ENCODE peak calls at places on chromosomes 1 and 21, in ten cellular contexts. T, N, U, H, C, I, A, M, Y and J are unnamed samples.

GRCh38 chr1:118144777-118145176 is 40.3 kb downstream of the SPAG17 start:
- DNase-seq in T (no peak), N (no peak), U (peak), H (no peak), C (no peak), I (no peak), A (no peak), M (no peak), Y (no peak), J (no peak)

GRCh38 chr21:44828362-44829056 is 10.6 kb upstream of the SUMO3 start:
- DNase-seq in T (no peak), N (no peak), U (no peak), H (no peak), C (no peak), I (no peak), A (no peak), M (no peak), Y (no peak), J (no peak)

GRCh38 chr1:61157420-61157987 is 75.1 kb downstream of the NFIA start:
- DNase-seq in T (no peak), N (no peak), U (peak), H (no peak), C (no peak), I (no peak), A (no peak), M (no peak), Y (no peak), J (no peak)

GRCh38 chr1:37561794-37562132 is 5.0 kb downstream of the DNALI1 start:
- DNase-seq in T (no peak), N (no peak), U (peak), H (peak), C (no peak), I (no peak), A (no peak), M (no peak), Y (peak), J (no peak)

GRCh38 chr1:38433097-38433722 is 386.6 kb upstream of the POU3F1 start:
- DNase-seq in T (peak), N (no peak), U (no peak), H (no peak), C (no peak), I (no peak), A (no peak), M (no peak), Y (no peak), J (no peak)

GRCh38 chr1:231460614-231461013 is 38.5 kb upstream of the EGLN1 start:
- DNase-seq in T (no peak), N (no peak), U (no peak), H (no peak), C (no peak), I (no peak), A (no peak), M (no peak), Y (no peak), J (no peak)

GRCh38 chr1:10651377-10651776 is 145.1 kb downstream of the CASZ1 start:
- DNase-seq in T (peak), N (no peak), U (peak), H (no peak), C (no peak), I (no peak), A (no peak), M (no peak), Y (peak), J (no peak)

GRCh38 chr1:214002060-214002459 is 14.3 kb downstream of the PROX1 start:
- DNase-seq in T (no peak), N (no peak), U (no peak), H (no peak), C (no peak), I (no peak), A (no peak), M (peak), Y (no peak), J (no peak)

GRCh38 chr1:9410737-9411297 is 118.1 kb downstream of the SPSB1 start:
- DNase-seq in T (no peak), N (no peak), U (peak), H (no peak), C (no peak), I (no peak), A (no peak), M (no peak), Y (no peak), J (no peak)

GRCh38 chr1:113242481-113242880 is 147.8 kb upstream of the MAGI3 start:
- DNase-seq in T (no peak), N (no peak), U (no peak), H (no peak), C (no peak), I (peak), A (no peak), M (no peak), Y (no peak), J (no peak)

GRCh38 chr1:205746757-205747412 is 3.1 kb downstream of the NUCKS1 start:
- DNase-seq in T (no peak), N (no peak), U (no peak), H (no peak), C (no peak), I (no peak), A (no peak), M (no peak), Y (no peak), J (no peak)

GRCh38 chr1:228154685-228155571 is 5.2 kb downstream of the GJC2 start:
- DNase-seq in T (no peak), N (no peak), U (no peak), H (no peak), C (no peak), I (no peak), A (no peak), M (no peak), Y (no peak), J (no peak)

GRCh38 chr1:10819198-10819901 is 22.9 kb upstream of the CASZ1 start:
- DNase-seq in T (no peak), N (no peak), U (no peak), H (no peak), C (no peak), I (no peak), A (no peak), M (no peak), Y (no peak), J (no peak)

GRCh38 chr1:186738896-186739295 is 58.7 kb upstream of the PTGS2 start:
- DNase-seq in T (no peak), N (no peak), U (no peak), H (no peak), C (no peak), I (no peak), A (no peak), M (no peak), Y (no peak), J (no peak)

GRCh38 chr1:84409888-84410287 is 11.6 kb downstream of the DNASE2B start:
- DNase-seq in T (no peak), N (no peak), U (no peak), H (no peak), C (no peak), I (no peak), A (no peak), M (no peak), Y (no peak), J (no peak)

GRCh38 chr1:228691926-228692325 is 43.4 kb upstream of the RHOU start:
- DNase-seq in T (peak), N (peak), U (peak), H (no peak), C (no peak), I (peak), A (no peak), M (no peak), Y (no peak), J (peak)

GRCh38 chr1:30749691-30750583 is 7.6 kb downstream of the LAPTM5 start:
- DNase-seq in T (no peak), N (no peak), U (no peak), H (no peak), C (no peak), I (no peak), A (no peak), M (no peak), Y (no peak), J (no peak)

GRCh38 chr1:65063025-65063424 is 85.0 kb upstream of the AK4 start:
- DNase-seq in T (no peak), N (no peak), U (no peak), H (no peak), C (no peak), I (no peak), A (no peak), M (no peak), Y (no peak), J (no peak)

GRCh38 chr1:151860504-151861187 is 7.1 kb upstream of the THEM5 start:
- DNase-seq in T (no peak), N (no peak), U (no peak), H (no peak), C (no peak), I (no peak), A (no peak), M (peak), Y (no peak), J (no peak)

GRCh38 chr1:209434066-209434465 is 149.4 kb upstream of the CAMK1G start:
- DNase-seq in T (no peak), N (no peak), U (no peak), H (no peak), C (no peak), I (no peak), A (no peak), M (no peak), Y (no peak), J (no peak)

GRCh38 chr1:97849350-97850339 is 71.2 kb downstream of the DPYD start:
- DNase-seq in T (no peak), N (no peak), U (peak), H (no peak), C (no peak), I (no peak), A (no peak), M (no peak), Y (no peak), J (peak)

GRCh38 chr1:100430368-100430767 is 78.1 kb downstream of the CDC14A start:
- DNase-seq in T (no peak), N (no peak), U (no peak), H (no peak), C (no peak), I (no peak), A (no peak), M (no peak), Y (no peak), J (no peak)

GRCh38 chr1:35646043-35646442 is 4.7 kb upstream of the PSMB2 start:
- DNase-seq in T (no peak), N (no peak), U (no peak), H (no peak), C (no peak), I (no peak), A (no peak), M (no peak), Y (no peak), J (no peak)

GRCh38 chr1:30359821-30360220 is 363.6 kb downstream of the MATN1 start:
- DNase-seq in T (no peak), N (no peak), U (no peak), H (no peak), C (no peak), I (no peak), A (no peak), M (no peak), Y (peak), J (no peak)

GRCh38 chr21:38420140-38420539 is 78.1 kb downstream of the ERG start:
- DNase-seq in T (no peak), N (no peak), U (no peak), H (no peak), C (no peak), I (no peak), A (no peak), M (no peak), Y (no peak), J (no peak)

GRCh38 chr1:30008998-30009657 is 714.3 kb downstream of the MATN1 start:
- DNase-seq in T (peak), N (no peak), U (no peak), H (no peak), C (no peak), I (no peak), A (no peak), M (peak), Y (no peak), J (no peak)

GRCh38 chr1:44661786-44662682 is 12.2 kb downstream of the TMEM53 start:
- DNase-seq in T (peak), N (no peak), U (no peak), H (no peak), C (no peak), I (peak), A (no peak), M (no peak), Y (no peak), J (no peak)

GRCh38 chr21:16419188-16419874 is 689.5 kb downstream of the USP25 start:
- DNase-seq in T (peak), N (peak), U (peak), H (peak), C (peak), I (peak), A (no peak), M (peak), Y (no peak), J (no peak)

GRCh38 chr1:46533179-46533864 is 18.1 kb downstream of the KNCN start:
- DNase-seq in T (peak), N (no peak), U (peak), H (no peak), C (no peak), I (peak), A (no peak), M (no peak), Y (peak), J (no peak)

GRCh38 chr1:2628933-2629626 is 3.7 kb downstream of the MMEL1 start:
- DNase-seq in T (no peak), N (peak), U (no peak), H (no peak), C (no peak), I (no peak), A (no peak), M (no peak), Y (no peak), J (no peak)

GRCh38 chr1:226064816-226065248 is 2.3 kb downstream of the H3-3A start:
- DNase-seq in T (peak), N (no peak), U (peak), H (peak), C (no peak), I (peak), A (no peak), M (no peak), Y (no peak), J (no peak)

GRCh38 chr1:219875860-219876259 is 52.5 kb downstream of the SLC30A10 start:
- DNase-seq in T (no peak), N (no peak), U (no peak), H (no peak), C (no peak), I (no peak), A (no peak), M (no peak), Y (no peak), J (no peak)

GRCh38 chr1:30409476-30410152 is 313.8 kb downstream of the MATN1 start:
- DNase-seq in T (no peak), N (no peak), U (no peak), H (peak), C (no peak), I (no peak), A (no peak), M (peak), Y (peak), J (no peak)

GRCh38 chr1:220818421-220819173 is 31.9 kb downstream of the MTARC1 start:
- DNase-seq in T (peak), N (no peak), U (peak), H (peak), C (no peak), I (peak), A (no peak), M (no peak), Y (peak), J (peak)

GRCh38 chr1:46131093-46131492 is 1.3 kb downstream of the PIK3R3 start:
- DNase-seq in T (no peak), N (no peak), U (peak), H (no peak), C (no peak), I (no peak), A (no peak), M (no peak), Y (no peak), J (no peak)

GRCh38 chr21:45850181-45850580 is 131.4 kb upstream of the COL6A1 start:
- DNase-seq in T (no peak), N (no peak), U (no peak), H (no peak), C (no peak), I (no peak), A (no peak), M (no peak), Y (no peak), J (no peak)

GRCh38 chr1:84583648-84584047 is 9.4 kb upstream of the CTBS start:
- DNase-seq in T (no peak), N (no peak), U (no peak), H (no peak), C (no peak), I (no peak), A (no peak), M (no peak), Y (no peak), J (no peak)

GRCh38 chr21:33937931-33938339 is 22.3 kb upstream of the ATP5PO start:
- DNase-seq in T (peak), N (no peak), U (no peak), H (no peak), C (no peak), I (no peak), A (no peak), M (no peak), Y (peak), J (no peak)
- TF ChIP-seq POLR2A in T (no peak), N (no peak), U (no peak), H (no peak), C (no peak), I (no peak), A (no peak), M (no peak), Y (no peak), J (no peak)

GRCh38 chr1:70355111-70355407 is 537 bp upstream of the ANKRD13C start:
- DNase-seq in T (no peak), N (no peak), U (no peak), H (no peak), C (no peak), I (no peak), A (no peak), M (no peak), Y (no peak), J (no peak)

GRCh38 chr1:70353038-70353437 is 1.5 kb downstream of the ANKRD13C start:
- DNase-seq in T (no peak), N (no peak), U (no peak), H (no peak), C (no peak), I (no peak), A (no peak), M (no peak), Y (no peak), J (no peak)

GRCh38 chr1:70353641-70354331 is 736 bp downstream of the ANKRD13C start:
- DNase-seq in T (peak), N (no peak), U (peak), H (peak), C (peak), I (peak), A (no peak), M (peak), Y (no peak), J (peak)

GRCh38 chr1:70358921-70359564 is 4.5 kb upstream of the ANKRD13C start:
- DNase-seq in T (no peak), N (no peak), U (peak), H (no peak), C (no peak), I (no peak), A (no peak), M (peak), Y (no peak), J (no peak)

GRCh38 chr1:70354332-70355110 is at the start of gene ANKRD13C:
- DNase-seq in T (peak), N (peak), U (peak), H (peak), C (peak), I (peak), A (peak), M (peak), Y (peak), J (peak)
- TF ChIP-seq POLR2A in T (peak), N (peak), U (peak), H (peak), C (peak), I (peak), A (peak), M (peak), Y (peak), J (peak)

DNA sequence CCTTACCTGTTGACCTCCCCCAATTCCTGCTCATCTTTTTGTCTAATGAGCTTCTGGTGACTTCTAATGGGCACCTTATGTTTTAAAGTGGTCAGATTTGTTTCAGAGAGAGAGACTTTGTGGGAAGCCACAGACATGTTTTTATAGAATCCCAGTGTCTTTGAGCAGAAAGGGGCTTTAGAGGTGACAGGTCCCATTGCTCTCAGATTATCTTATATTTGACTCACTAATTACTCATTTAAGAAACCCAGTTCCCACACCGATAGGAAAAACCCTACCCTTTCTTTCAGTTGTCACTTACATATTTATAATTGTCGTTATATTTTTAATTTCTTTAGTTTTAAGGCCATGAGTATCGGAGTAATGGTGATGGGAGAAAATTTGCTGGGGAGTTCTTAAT is 215.5 kb downstream of the CAMTA1 start:
- DNase-seq in T (no peak), N (no peak), U (no peak), H (no peak), C (no peak), I (no peak), A (no peak), M (no peak), Y (no peak), J (no peak)
- TF ChIP-seq POLR2A in T (no peak), N (no peak), U (no peak), H (no peak), C (no peak), I (no peak), A (no peak), M (no peak), Y (no peak), J (no peak)

GRCh38 chr1:52996653-52997052 is 65.4 kb upstream of the PODN start:
- DNase-seq in T (no peak), N (no peak), U (peak), H (no peak), C (no peak), I (no peak), A (no peak), M (no peak), Y (no peak), J (no peak)

DNA sequence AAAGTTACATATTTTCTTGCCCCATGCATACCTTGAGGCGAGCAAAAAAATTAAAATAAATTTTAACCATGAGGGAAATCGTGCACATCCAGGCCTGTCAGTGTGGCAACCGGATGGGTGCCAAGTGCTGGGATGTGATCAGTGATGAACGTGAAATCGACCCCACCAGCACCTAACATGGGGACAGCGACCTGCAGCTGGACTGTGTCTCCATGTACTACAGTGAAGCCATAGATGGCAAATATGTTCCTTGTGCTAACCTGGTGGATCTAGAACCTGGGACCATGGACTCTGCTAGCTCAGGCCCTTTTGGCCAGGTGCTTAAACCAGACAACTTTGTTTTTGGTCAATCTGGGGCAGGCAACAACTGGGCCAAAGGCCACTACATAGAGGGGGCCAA is 67.4 kb upstream of the PODN start:
- DNase-seq in T (no peak), N (no peak), U (no peak), H (no peak), C (no peak), I (no peak), A (no peak), M (no peak), Y (no peak), J (no peak)
- TF ChIP-seq POLR2A in T (no peak), N (no peak), U (no peak), H (no peak), C (no peak), I (no peak), A (no peak), M (no peak), Y (no peak), J (no peak)

GRCh38 chr1:1157914-1158710 is 15.6 kb upstream of the TTLL10 start:
- DNase-seq in T (peak), N (no peak), U (no peak), H (peak), C (no peak), I (peak), A (no peak), M (no peak), Y (no peak), J (peak)
- TF ChIP-seq POLR2A in T (no peak), N (no peak), U (peak), H (no peak), C (no peak), I (peak), A (no peak), M (no peak), Y (no peak), J (no peak)

GRCh38 chr1:15933684-15934083 is 42.2 kb downstream of the ZBTB17 start:
- DNase-seq in T (no peak), N (no peak), U (no peak), H (no peak), C (no peak), I (no peak), A (no peak), M (no peak), Y (no peak), J (no peak)

GRCh38 chr1:15934211-15935055 is 41.5 kb downstream of the ZBTB17 start:
- DNase-seq in T (no peak), N (no peak), U (no peak), H (no peak), C (no peak), I (no peak), A (no peak), M (no peak), Y (no peak), J (no peak)

GRCh38 chr1:15936025-15936424 is 39.9 kb downstream of the ZBTB17 start:
- DNase-seq in T (no peak), N (no peak), U (no peak), H (no peak), C (no peak), I (no peak), A (no peak), M (no peak), Y (no peak), J (no peak)

GRCh38 chr1:15937146-15937545 is 38.8 kb downstream of the ZBTB17 start:
- DNase-seq in T (no peak), N (no peak), U (no peak), H (no peak), C (no peak), I (no peak), A (no peak), M (no peak), Y (no peak), J (no peak)

GRCh38 chr1:15935056-15935950 is 40.6 kb downstream of the ZBTB17 start:
- DNase-seq in T (no peak), N (no peak), U (no peak), H (no peak), C (no peak), I (no peak), A (no peak), M (no peak), Y (no peak), J (no peak)
- TF ChIP-seq POLR2A in T (no peak), N (no peak), U (no peak), H (no peak), C (no peak), I (no peak), A (no peak), M (no peak), Y (no peak), J (no peak)

GRCh38 chr1:33036526-33037503 is at the start of gene AK2:
- DNase-seq in T (peak), N (peak), U (peak), H (peak), C (peak), I (peak), A (peak), M (peak), Y (peak), J (peak)
- TF ChIP-seq POLR2A in T (peak), N (peak), U (peak), H (peak), C (peak), I (peak), A (no peak), M (peak), Y (no peak), J (peak)

GRCh38 chr1:184291701-184292100 is 95.1 kb upstream of the C1orf21 start:
- DNase-seq in T (no peak), N (no peak), U (no peak), H (no peak), C (no peak), I (no peak), A (no peak), M (no peak), Y (no peak), J (no peak)
- TF ChIP-seq POLR2A in T (no peak), N (no peak), U (no peak), H (no peak), C (no peak), I (no peak), A (no peak), M (no peak), Y (no peak), J (no peak)